ENCODE peak calls at places on chromosomes 1 and 21, in nine cellular contexts. R, D, M, N, C, E, S, Y and O are unnamed samples.

GRCh38 chr1:57770772-57771171 is 346.9 kb upstream of the DAB1 start:
- DNase-seq in R (no peak), D (no peak), M (peak), N (peak), C (no peak), E (peak), S (no peak), Y (peak), O (peak)

GRCh38 chr21:44006017-44006624 is 6.0 kb upstream of the TRAPPC10 start:
- DNase-seq in R (peak), D (no peak), M (peak), N (peak), C (peak), E (peak), S (no peak), Y (no peak), O (peak)

GRCh38 chr1:175906370-175906769 is 163.0 kb upstream of the TNR start:
- DNase-seq in R (no peak), D (no peak), M (no peak), N (no peak), C (no peak), E (no peak), S (no peak), Y (no peak), O (no peak)

GRCh38 chr21:36767096-36767495 is 68.2 kb downstream of the SIM2 start:
- DNase-seq in R (no peak), D (no peak), M (no peak), N (no peak), C (no peak), E (no peak), S (no peak), Y (no peak), O (no peak)

GRCh38 chr1:155049651-155050559 is 1.2 kb upstream of the ADAM15 start:
- DNase-seq in R (no peak), D (no peak), M (peak), N (peak), C (peak), E (peak), S (no peak), Y (no peak), O (peak)

GRCh38 chr1:25180996-25181395 is 51.3 kb downstream of the SYF2 start:
- DNase-seq in R (no peak), D (no peak), M (no peak), N (no peak), C (no peak), E (no peak), S (no peak), Y (no peak), O (no peak)

GRCh38 chr1:24009406-24009805 is 29.3 kb upstream of the SRSF10 start:
- DNase-seq in R (peak), D (no peak), M (no peak), N (peak), C (peak), E (peak), S (no peak), Y (no peak), O (no peak)

GRCh38 chr21:17679002-17679600 is 66.4 kb upstream of the BTG3 start:
- DNase-seq in R (peak), D (no peak), M (peak), N (peak), C (peak), E (peak), S (no peak), Y (peak), O (peak)

GRCh38 chr1:24640288-24640687 is 2.8 kb upstream of the SRRM1 start:
- DNase-seq in R (no peak), D (peak), M (no peak), N (no peak), C (no peak), E (no peak), S (no peak), Y (no peak), O (peak)

GRCh38 chr21:33554982-33555344 is 12.1 kb downstream of the SON start:
- DNase-seq in R (no peak), D (no peak), M (no peak), N (no peak), C (no peak), E (no peak), S (no peak), Y (no peak), O (no peak)

GRCh38 chr1:200838676-200839445 is 33.9 kb upstream of the GPR25 start:
- DNase-seq in R (no peak), D (no peak), M (peak), N (no peak), C (peak), E (peak), S (no peak), Y (no peak), O (peak)

GRCh38 chr1:208170252-208170651 is 73.9 kb downstream of the PLXNA2 start:
- DNase-seq in R (no peak), D (no peak), M (no peak), N (no peak), C (no peak), E (no peak), S (no peak), Y (no peak), O (no peak)

GRCh38 chr21:41726058-41726558 is 40.7 kb downstream of the RIPK4 start:
- DNase-seq in R (no peak), D (no peak), M (no peak), N (no peak), C (no peak), E (no peak), S (no peak), Y (peak), O (no peak)

GRCh38 chr1:52632732-52633290 is at the start of gene SHISAL2A:
- DNase-seq in R (no peak), D (peak), M (peak), N (peak), C (no peak), E (no peak), S (peak), Y (peak), O (no peak)

GRCh38 chr1:61084560-61084991 is 2.2 kb downstream of the NFIA start:
- DNase-seq in R (no peak), D (no peak), M (no peak), N (no peak), C (peak), E (peak), S (no peak), Y (no peak), O (peak)

GRCh38 chr1:76827066-76827465 is 40.2 kb upstream of the ST6GALNAC5 start:
- DNase-seq in R (no peak), D (no peak), M (no peak), N (no peak), C (no peak), E (no peak), S (no peak), Y (no peak), O (no peak)

GRCh38 chr1:224632381-224632871 is 16.3 kb downstream of the CNIH3 start:
- DNase-seq in R (no peak), D (no peak), M (peak), N (no peak), C (peak), E (peak), S (no peak), Y (no peak), O (peak)

GRCh38 chr1:86429830-86430229 is 5.9 kb downstream of the CLCA2 start:
- DNase-seq in R (peak), D (peak), M (peak), N (peak), C (peak), E (peak), S (no peak), Y (no peak), O (peak)

GRCh38 chr1:183837062-183837461 is 32.1 kb downstream of the RGL1 start:
- DNase-seq in R (no peak), D (no peak), M (no peak), N (no peak), C (no peak), E (no peak), S (no peak), Y (no peak), O (no peak)

GRCh38 chr1:239633432-239633831 is 247.1 kb downstream of the CHRM3 start:
- DNase-seq in R (no peak), D (no peak), M (no peak), N (no peak), C (no peak), E (no peak), S (no peak), Y (peak), O (no peak)

GRCh38 chr1:158163000-158163947 is 17.4 kb upstream of the CD1D start:
- DNase-seq in R (no peak), D (no peak), M (no peak), N (peak), C (no peak), E (no peak), S (no peak), Y (no peak), O (no peak)

GRCh38 chr1:10866314-10867091 is 70.1 kb upstream of the CASZ1 start:
- DNase-seq in R (no peak), D (peak), M (no peak), N (peak), C (no peak), E (no peak), S (no peak), Y (peak), O (no peak)

GRCh38 chr1:10868599-10868965 is 72.1 kb upstream of the CASZ1 start:
- DNase-seq in R (no peak), D (no peak), M (no peak), N (no peak), C (no peak), E (no peak), S (no peak), Y (no peak), O (no peak)

GRCh38 chr1:10865518-10866313 is 69.3 kb upstream of the CASZ1 start:
- DNase-seq in R (no peak), D (no peak), M (no peak), N (no peak), C (no peak), E (no peak), S (no peak), Y (peak), O (no peak)

GRCh38 chr1:10867914-10868598 is 71.6 kb upstream of the CASZ1 start:
- DNase-seq in R (no peak), D (no peak), M (no peak), N (no peak), C (no peak), E (no peak), S (no peak), Y (no peak), O (no peak)

DNA sequence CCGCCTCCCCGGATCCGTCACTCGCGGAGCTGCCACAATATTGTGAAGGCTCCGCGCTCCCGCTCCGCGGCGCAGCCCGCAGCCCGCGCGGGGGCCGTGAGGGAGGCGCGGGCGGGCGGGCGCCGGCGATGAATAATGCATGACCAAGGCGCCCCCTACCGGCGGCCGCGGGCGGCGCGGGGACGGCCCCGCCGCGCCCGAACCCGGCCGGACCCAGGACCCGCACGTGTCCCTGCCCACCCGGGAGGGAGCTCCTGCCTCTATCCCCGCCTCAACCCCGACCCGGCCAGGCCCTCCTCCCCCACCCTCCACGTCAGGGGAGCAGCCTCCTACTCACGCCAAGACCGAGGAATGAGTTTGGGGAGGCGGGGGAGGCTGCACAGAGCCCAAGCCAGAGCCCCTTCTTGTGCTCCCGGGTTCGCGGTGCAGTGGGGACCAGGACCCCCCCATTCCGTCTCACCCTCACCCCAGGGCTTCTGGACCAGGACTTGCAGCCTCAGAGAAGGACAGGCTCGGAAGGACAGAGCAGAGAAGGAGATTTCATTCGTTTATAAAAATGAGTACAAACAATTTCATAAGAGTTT is 70.8 kb upstream of the CASZ1 start:
- DNase-seq in R (no peak), D (peak), M (peak), N (no peak), C (no peak), E (no peak), S (peak), Y (peak), O (peak)
- H3K4me3 ChIP-seq in R (peak), D (peak), M (peak), N (peak), C (peak), E (peak), S (peak), Y (peak), O (peak)

DNA sequence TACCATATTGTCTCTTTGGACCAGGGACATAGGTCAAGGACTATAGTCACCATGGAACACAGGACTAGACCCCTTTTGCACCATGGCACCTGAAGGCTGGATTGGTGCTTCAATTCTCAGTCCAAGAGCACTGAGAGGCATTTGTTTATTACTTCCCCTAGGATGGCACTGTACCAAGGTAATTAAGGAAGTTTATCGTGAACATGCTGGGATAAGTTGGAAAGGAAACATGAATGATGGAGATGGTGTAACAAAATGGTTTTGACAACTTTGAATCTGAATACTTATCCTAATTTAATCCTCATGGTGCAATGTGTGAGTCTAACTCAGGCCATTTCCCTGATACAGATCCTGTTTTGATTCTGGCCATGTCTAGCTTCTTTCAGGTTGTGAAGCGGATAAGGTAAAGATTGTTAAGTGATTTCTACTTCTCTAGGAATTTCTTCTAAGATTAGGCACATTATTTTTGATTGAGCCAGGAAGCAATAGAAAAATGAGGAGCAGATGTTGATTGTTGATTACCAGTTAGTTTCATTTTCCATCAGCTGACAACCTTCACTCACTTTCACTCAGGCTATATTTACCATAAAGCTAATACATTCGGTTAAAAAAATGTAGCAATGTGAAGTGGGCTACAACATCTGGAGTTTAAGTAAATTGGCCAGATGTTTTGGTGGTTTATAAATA is 37.3 kb upstream of the SIPA1L2 start:
- DNase-seq in R (no peak), D (no peak), M (peak), N (no peak), C (no peak), E (no peak), S (no peak), Y (no peak), O (no peak)
- H3K4me3 ChIP-seq in R (no peak), D (no peak), M (no peak), N (no peak), C (no peak), E (no peak), S (no peak), Y (no peak), O (no peak)

GRCh38 chr1:225746361-225747179 is 31.1 kb upstream of the SRP9 start:
- DNase-seq in R (peak), D (peak), M (peak), N (peak), C (peak), E (peak), S (no peak), Y (peak), O (peak)
- H3K4me3 ChIP-seq in R (peak), D (peak), M (peak), N (peak), C (peak), E (peak), S (no peak), Y (peak), O (peak)

DNA sequence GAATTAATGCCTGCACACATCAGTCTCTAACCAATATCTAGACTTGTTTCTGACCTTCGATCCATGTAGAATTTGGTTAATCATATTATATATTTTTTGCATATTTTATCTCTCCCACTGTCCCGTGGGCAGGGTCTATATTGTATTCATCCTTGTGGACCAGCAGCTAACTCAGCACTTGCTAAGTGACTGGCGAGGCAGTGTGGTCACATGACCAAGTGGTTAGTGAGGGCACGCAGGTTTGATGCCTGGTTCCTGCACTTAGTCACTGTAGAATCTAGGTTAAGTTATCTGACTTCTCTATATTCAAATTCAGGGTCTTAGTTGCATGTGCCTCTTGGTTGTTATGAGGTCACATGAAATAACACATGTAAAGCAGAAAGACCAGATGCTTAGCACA is 120.5 kb downstream of the UBE2U start:
- DNase-seq in R (no peak), D (no peak), M (no peak), N (no peak), C (no peak), E (no peak), S (no peak), Y (no peak), O (no peak)
- H3K4me3 ChIP-seq in R (no peak), D (no peak), M (no peak), N (no peak), C (no peak), E (no peak), S (no peak), Y (no peak), O (no peak)

GRCh38 chr1:243482237-243483022 is 226.6 kb downstream of the SDCCAG8 start:
- DNase-seq in R (no peak), D (no peak), M (peak), N (peak), C (peak), E (peak), S (no peak), Y (peak), O (peak)
- H3K4me3 ChIP-seq in R (peak), D (peak), M (no peak), N (peak), C (peak), E (no peak), S (peak), Y (peak), O (no peak)

GRCh38 chr1:45071567-45071966 is 59.5 kb downstream of the UROD start:
- DNase-seq in R (no peak), D (no peak), M (no peak), N (no peak), C (no peak), E (no peak), S (no peak), Y (no peak), O (no peak)
- H3K4me3 ChIP-seq in R (no peak), D (no peak), M (no peak), N (no peak), C (no peak), E (no peak), S (no peak), Y (no peak), O (no peak)

DNA sequence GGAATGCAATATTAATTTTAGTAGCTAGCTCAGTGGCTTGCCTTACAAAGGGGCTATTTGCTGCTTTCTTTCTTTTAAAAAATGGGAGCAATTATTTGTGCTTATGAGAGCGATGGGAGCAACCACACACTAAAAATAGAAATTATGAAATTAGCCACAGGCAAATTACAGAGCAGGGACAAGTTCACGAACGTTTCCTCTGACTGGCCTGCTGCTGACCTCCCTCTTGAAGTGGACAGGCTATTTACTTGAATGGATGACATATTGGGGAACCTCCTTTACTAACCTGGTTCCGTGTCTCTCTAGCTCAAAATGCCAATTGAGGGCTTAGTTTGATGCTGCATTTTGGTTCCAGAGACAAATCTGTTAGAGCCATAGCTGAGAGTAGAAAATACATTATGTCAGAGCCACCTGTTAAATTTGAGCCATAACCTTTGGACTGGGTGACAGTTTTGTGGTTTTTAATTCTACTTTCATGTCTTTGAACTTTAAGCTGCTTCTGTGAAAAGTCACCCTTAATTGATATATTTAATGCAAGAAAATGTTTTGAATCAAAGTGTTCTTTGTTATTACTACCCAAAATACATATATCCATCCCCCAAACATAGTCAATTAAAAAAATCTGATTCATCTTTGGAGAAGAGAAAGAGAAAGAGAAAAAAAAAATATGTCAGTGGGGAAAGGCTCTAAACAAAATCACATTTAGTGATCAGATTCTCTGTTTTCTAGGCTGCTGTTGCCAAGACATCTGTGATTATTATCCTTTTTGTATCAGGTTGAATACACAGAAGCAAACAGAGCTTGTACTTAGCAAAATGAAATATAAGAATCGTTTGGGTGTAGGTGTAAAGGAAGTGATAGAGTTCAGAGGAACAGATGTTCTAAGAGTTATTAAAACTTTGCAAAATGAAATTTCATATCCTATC is 351.9 kb downstream of the ADGRL2 start:
- DNase-seq in R (no peak), D (no peak), M (no peak), N (no peak), C (no peak), E (no peak), S (no peak), Y (no peak), O (no peak)
- H3K4me3 ChIP-seq in R (no peak), D (no peak), M (no peak), N (no peak), C (no peak), E (no peak), S (no peak), Y (no peak), O (no peak)

GRCh38 chr1:3282656-3283430 is 171.6 kb upstream of the ARHGEF16 start:
- DNase-seq in R (no peak), D (no peak), M (no peak), N (no peak), C (no peak), E (no peak), S (no peak), Y (no peak), O (no peak)

GRCh38 chr1:3282186-3282585 is 172.3 kb upstream of the ARHGEF16 start:
- DNase-seq in R (no peak), D (no peak), M (no peak), N (no peak), C (no peak), E (no peak), S (no peak), Y (no peak), O (no peak)

GRCh38 chr1:3279182-3279470 is 175.3 kb upstream of the ARHGEF16 start:
- DNase-seq in R (no peak), D (no peak), M (no peak), N (no peak), C (no peak), E (no peak), S (no peak), Y (no peak), O (no peak)

GRCh38 chr1:3283849-3284248 is 170.6 kb upstream of the ARHGEF16 start:
- DNase-seq in R (no peak), D (peak), M (peak), N (no peak), C (peak), E (peak), S (no peak), Y (peak), O (no peak)

GRCh38 chr1:3281735-3282134 is 172.7 kb upstream of the ARHGEF16 start:
- DNase-seq in R (no peak), D (no peak), M (no peak), N (no peak), C (no peak), E (no peak), S (no peak), Y (no peak), O (no peak)
- H3K4me3 ChIP-seq in R (no peak), D (no peak), M (no peak), N (no peak), C (no peak), E (no peak), S (no peak), Y (no peak), O (no peak)

GRCh38 chr1:51048670-51049069 is 53.4 kb upstream of the C1orf185 start:
- DNase-seq in R (no peak), D (no peak), M (no peak), N (no peak), C (no peak), E (no peak), S (no peak), Y (no peak), O (no peak)
- H3K4me3 ChIP-seq in R (no peak), D (no peak), M (no peak), N (no peak), C (no peak), E (no peak), S (no peak), Y (no peak), O (no peak)